ENCODE peak calls at places on chromosomes 11 and 22, in five cellular contexts. A is WERI-Rb-1; W is fibroblast of lung; J is prostate gland; D is CD8-positive, alpha-beta memory T cell. H is an unnamed sample.

GRCh38 chr11:22459053-22459452 is 120.9 kb downstream of the SLC17A6 start:
- DNase-seq in W (peak), J (no peak), D (no peak), A (no peak), H (no peak)

GRCh38 chr22:25417792-25418191 is 146.7 kb upstream of the GRK3 start:
- DNase-seq in J (no peak), A (no peak), W (no peak), D (no peak), H (no peak)

GRCh38 chr11:130874396-130874795 is 41.9 kb downstream of the SNX19 start:
- DNase-seq in W (peak), A (no peak), J (no peak), D (no peak), H (no peak)

GRCh38 chr11:28383471-28383870 is 275.3 kb downstream of the METTL15 start:
- DNase-seq in J (no peak), D (no peak), W (peak), A (no peak), H (no peak)

GRCh38 chr11:92711913-92712312 is 257.5 kb upstream of the MTNR1B start:
- DNase-seq in J (no peak), D (no peak), W (peak), A (no peak), H (no peak)

GRCh38 chr22:32788884-32789624 is 12.5 kb upstream of the TIMP3 start:
- DNase-seq in D (no peak), A (no peak), J (peak), W (peak), H (no peak)

GRCh38 chr11:126405906-126406305 is 50.4 kb downstream of the ST3GAL4 start:
- DNase-seq in J (no peak), D (no peak), A (no peak), W (no peak), H (no peak)

GRCh38 chr22:25729016-25729415 is 13.0 kb upstream of the MYO18B start:
- DNase-seq in A (no peak), D (no peak), W (no peak), J (peak), H (no peak)

GRCh38 chr11:108733479-108734116 is 68.7 kb downstream of the DDX10 start:
- DNase-seq in A (no peak), D (no peak), J (no peak), W (peak), H (no peak)

GRCh38 chr22:20651286-20651685 is 122.6 kb upstream of the SERPIND1 start:
- DNase-seq in A (no peak), W (no peak), D (no peak), J (no peak), H (no peak)

GRCh38 chr11:27282141-27282590 is 80.8 kb downstream of the CCDC34 start:
- DNase-seq in W (peak), A (no peak), J (no peak), D (no peak), H (no peak)

GRCh38 chr11:100791873-100792272 is 104.8 kb downstream of the ARHGAP42 start:
- DNase-seq in J (no peak), A (no peak), W (no peak), D (no peak), H (no peak)

GRCh38 chr11:13105237-13105844 is 96.2 kb downstream of the RASSF10 start:
- DNase-seq in W (no peak), D (no peak), A (peak), J (no peak), H (peak)

GRCh38 chr11:111358038-111359001 is 20.8 kb downstream of the POU2AF1 start:
- DNase-seq in D (no peak), J (no peak), A (no peak), W (no peak), H (no peak)

GRCh38 chr11:119590651-119591308 is 138.2 kb downstream of the NECTIN1 start:
- DNase-seq in A (no peak), W (peak), D (no peak), J (peak), H (no peak)

GRCh38 chr11:3962406-3962840 is 107.0 kb downstream of the STIM1 start:
- DNase-seq in W (no peak), D (no peak), J (no peak), A (no peak), H (no peak)

GRCh38 chr11:126190792-126191191 is 20.7 kb downstream of the RPUSD4 start:
- DNase-seq in J (no peak), W (no peak), D (no peak), A (no peak), H (no peak)

GRCh38 chr11:30381879-30382278 is 59.0 kb downstream of the ARL14EP start:
- DNase-seq in A (peak), D (no peak), W (no peak), J (no peak), H (no peak)

GRCh38 chr11:34053161-34053686 is 1.7 kb downstream of the CAPRIN1 start:
- DNase-seq in W (peak), A (peak), D (peak), J (peak), H (peak)

GRCh38 chr22:46373166-46373565 is 37.7 kb downstream of the TRMU start:
- DNase-seq in W (no peak), D (no peak), A (no peak), J (peak), H (no peak)

GRCh38 chr11:90218606-90219005 is 4.2 kb downstream of the CHORDC1 start:
- DNase-seq in W (no peak), D (no peak), A (peak), J (no peak), H (no peak)

GRCh38 chr22:11613898-11614755 is 3913.9 kb upstream of the OR11H1 start:
- DNase-seq in W (no peak), A (no peak), D (no peak), J (no peak), H (no peak)

GRCh38 chr22:20013382-20013871 is 3.2 kb downstream of the ARVCF start:
- DNase-seq in W (peak), D (peak), A (peak), J (no peak), H (peak)

GRCh38 chr11:12182650-12183511 is 72.5 kb downstream of the MICAL2 start:
- DNase-seq in W (peak), D (no peak), A (no peak), J (no peak), H (no peak)

GRCh38 chr11:43852057-43852636 is 28.5 kb upstream of the ALKBH3 start:
- DNase-seq in D (peak), W (peak), J (no peak), A (peak), H (peak)

GRCh38 chr11:25566298-25567200 is 765.4 kb upstream of the ANO3 start:
- DNase-seq in D (no peak), J (no peak), W (peak), A (no peak), H (no peak)

GRCh38 chr11:66744485-66745355 is 15.7 kb upstream of the SPTBN2 start:
- DNase-seq in W (peak), D (peak), A (peak), J (peak), H (peak)

GRCh38 chr11:119691020-119691666 is 37.9 kb downstream of the NECTIN1 start:
- DNase-seq in D (peak), A (no peak), J (no peak), W (no peak), H (no peak)

GRCh38 chr11:72981067-72981466 is 161.1 kb downstream of the FCHSD2 start:
- DNase-seq in A (no peak), W (no peak), J (no peak), D (no peak), H (no peak)

GRCh38 chr22:21449531-21450319 is 17.5 kb upstream of the TMEM191C start:
- DNase-seq in J (peak), A (no peak), D (no peak), W (no peak), H (no peak)

GRCh38 chr22:35629406-35630234 is 12.5 kb upstream of the MB start:
- DNase-seq in A (no peak), J (no peak), W (peak), D (no peak), H (no peak)

GRCh38 chr11:60830478-60831142 is 11.3 kb upstream of the CCDC86 start:
- DNase-seq in W (no peak), D (no peak), J (no peak), A (no peak), H (no peak)

GRCh38 chr11:60834742-60835141 is 7.2 kb upstream of the CCDC86 start:
- DNase-seq in A (no peak), J (peak), D (no peak), W (no peak), H (no peak)

GRCh38 chr11:60835472-60835871 is 6.4 kb upstream of the CCDC86 start:
- DNase-seq in A (no peak), D (no peak), J (no peak), W (no peak), H (no peak)

GRCh38 chr11:60831143-60831500 is 10.8 kb upstream of the CCDC86 start:
- DNase-seq in A (peak), D (peak), J (peak), W (peak), H (peak)

GRCh38 chr11:60831501-60832079 is 10.3 kb upstream of the CCDC86 start:
- DNase-seq in A (no peak), W (peak), J (no peak), D (no peak), H (peak)
- H3K27ac ChIP-seq in A (no peak), W (no peak), J (no peak), D (no peak), H (no peak)

DNA sequence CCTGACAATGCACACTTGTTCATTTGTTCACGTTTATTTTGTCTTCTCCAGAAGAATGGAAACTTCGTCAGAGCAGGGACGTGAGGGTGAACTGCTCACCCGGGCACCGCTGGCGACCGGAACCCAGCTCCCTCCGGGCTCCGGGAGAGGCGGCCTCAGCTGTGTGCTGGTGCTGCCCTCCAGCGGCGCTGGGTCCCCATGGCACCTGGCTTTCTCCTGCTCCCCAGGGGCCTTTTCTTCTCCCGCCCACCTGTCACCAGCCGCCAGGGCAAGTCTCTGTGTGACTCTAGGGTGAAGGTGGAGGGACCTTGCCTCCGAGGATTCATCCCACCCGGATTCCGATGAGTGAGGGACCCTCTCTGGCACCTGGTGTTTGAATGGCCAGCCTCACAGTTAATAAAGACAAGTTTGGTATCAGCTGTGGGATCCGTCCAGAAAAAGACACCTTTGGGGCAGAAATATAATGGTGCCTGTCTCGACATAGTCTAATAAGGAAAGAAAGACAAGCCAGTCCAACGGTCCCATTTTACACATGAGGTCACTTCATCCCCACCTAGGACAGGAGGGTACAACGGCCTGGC is 32.9 kb upstream of the SLC35C1 start:
- DNase-seq in D (peak), W (peak), A (peak), J (peak), H (peak)
- H3K27ac ChIP-seq in D (peak), W (no peak), A (no peak), J (peak), H (no peak)

GRCh38 chr11:11148598-11148997 is 204.5 kb downstream of the CSNK2A3 start:
- DNase-seq in D (no peak), W (no peak), J (no peak), A (no peak), H (no peak)
- H3K27ac ChIP-seq in D (no peak), W (no peak), J (no peak), A (no peak), H (no peak)

GRCh38 chr11:79241205-79241604 is 199.6 kb downstream of the TENM4 start:
- DNase-seq in A (no peak), D (no peak), W (no peak), J (no peak), H (no peak)

GRCh38 chr11:79241842-79242241 is 199.0 kb downstream of the TENM4 start:
- DNase-seq in D (no peak), J (no peak), A (no peak), W (no peak), H (peak)

GRCh38 chr11:79244175-79244804 is 196.5 kb downstream of the TENM4 start:
- DNase-seq in A (peak), W (peak), D (no peak), J (no peak), H (no peak)

GRCh38 chr11:79243412-79244174 is 197.2 kb downstream of the TENM4 start:
- DNase-seq in A (no peak), W (no peak), D (no peak), J (no peak), H (no peak)

DNA sequence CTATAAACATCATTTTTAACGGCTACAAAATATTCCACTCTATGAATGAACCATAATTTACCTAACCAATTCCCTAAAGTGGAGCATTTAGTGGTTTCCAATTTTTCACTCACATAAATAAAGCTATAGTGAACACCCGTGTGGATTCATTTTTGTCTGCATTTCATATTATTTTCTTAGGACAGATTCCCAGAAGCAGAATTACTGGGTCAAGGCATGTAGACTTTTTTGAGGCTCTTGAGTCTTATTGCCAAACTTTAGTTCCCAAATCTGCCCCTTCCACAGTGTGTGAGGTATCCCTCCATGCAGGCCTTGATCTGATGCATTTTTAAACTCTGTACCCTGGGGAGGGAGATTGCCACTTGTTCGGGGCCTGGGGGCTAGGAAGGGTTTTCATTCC is 198.2 kb downstream of the TENM4 start:
- DNase-seq in J (no peak), W (no peak), D (no peak), A (no peak), H (no peak)
- H3K27ac ChIP-seq in J (no peak), W (no peak), D (no peak), A (no peak), H (peak)

GRCh38 chr11:65435330-65435931 is 12.8 kb downstream of the NEAT1 start:
- DNase-seq in D (no peak), W (no peak), A (no peak), J (peak), H (no peak)
- H3K27ac ChIP-seq in D (no peak), W (no peak), A (no peak), J (peak), H (peak)